ENCODE peak calls at places on chromosomes 12 and 14, in five cellular contexts. L is HAP-1, X is K562, J is OCI-LY7, I is COLO829. T is an unnamed sample.
A peak's percentile ranks its signal among the peaks of the same experiment; 100 is the strongest.

GRCh38 chr14:42428996-42429395 is 822.3 kb downstream of the LRFN5 start:
- DNase-seq in I (no peak), X (no peak), L (no peak), J (peak; percentile 75), T (no peak)

GRCh38 chr12:116026768-116027550 is 250.5 kb downstream of the MED13L start:
- DNase-seq in X (no peak), L (no peak), I (no peak), J (no peak), T (no peak)

GRCh38 chr14:21204167-21205025 is 48.5 kb upstream of the OR5AU1 start:
- DNase-seq in L (no peak), J (no peak), I (no peak), X (no peak), T (no peak)

GRCh38 chr14:55847766-55848165 is 267.8 kb downstream of the KTN1 start:
- DNase-seq in J (no peak), I (no peak), X (no peak), L (peak; percentile 41), T (no peak)

GRCh38 chr12:107515446-107515958 is 170.1 kb upstream of the PWP1 start:
- DNase-seq in X (no peak), J (no peak), I (no peak), L (no peak), T (no peak)

GRCh38 chr14:80549141-80549540 is 337.8 kb upstream of the DIO2 start:
- DNase-seq in L (no peak), J (no peak), I (no peak), X (no peak), T (no peak)

GRCh38 chr14:73386342-73386741 is 72.0 kb downstream of the NUMB start:
- DNase-seq in L (no peak), X (no peak), J (no peak), I (no peak), T (no peak)

GRCh38 chr12:66637693-66638301 is 41.1 kb downstream of the GRIP1 start:
- DNase-seq in I (no peak), J (no peak), X (no peak), L (no peak), T (no peak)

GRCh38 chr12:19263666-19264065 is 134.1 kb downstream of the PLEKHA5 start:
- DNase-seq in L (no peak), X (no peak), J (no peak), I (no peak), T (no peak)

GRCh38 chr12:92538970-92539749 is 163.6 kb upstream of the PLEKHG7 start:
- DNase-seq in X (no peak), L (no peak), I (peak; percentile 85), J (peak; percentile 51), T (peak; percentile 90)

GRCh38 chr14:103185051-103186027 is 62.1 kb downstream of the TNFAIP2 start:
- DNase-seq in X (peak; percentile 27), J (peak; percentile 62), L (peak; percentile 12), I (peak; percentile 38), T (peak; percentile 75)

GRCh38 chr12:124515981-124516380 is 51.4 kb downstream of the NCOR2 start:
- DNase-seq in J (no peak), I (no peak), X (no peak), L (no peak), T (no peak)

GRCh38 chr14:67940476-67940875 is 120.9 kb downstream of the RAD51B start:
- DNase-seq in I (no peak), J (no peak), L (no peak), X (no peak), T (no peak)

GRCh38 chr14:89454971-89455370 is 37.9 kb upstream of the FOXN3 start:
- DNase-seq in J (no peak), X (no peak), L (no peak), I (no peak), T (no peak)

T was measured in KBM-7.